ENCODE peak calls at places on chromosomes 11 and 22, in ten cellular contexts. One of them, this sample, is unnamed. For H3K27me3, the result is how much of the 10 kb centered on the place peaks cover.

GRCh38 chr22:34950480-34950879 is 115.5 kb upstream of the ISX start:
- DNase-seq in heart right ventricle: no peak
- DNase-seq in SJSA1: no peak
- DNase-seq in left lung: no peak
- DNase-seq in Panc1: no peak
- DNase-seq in Caco-2: no peak
- DNase-seq in tibial nerve: no peak
- DNase-seq in ovary: no peak
- DNase-seq in AG04450: no peak
- DNase-seq in psoas muscle: no peak
- DNase-seq in this sample: no peak

GRCh38 chr11:109029927-109030326 is 365.1 kb downstream of the DDX10 start:
- DNase-seq in heart right ventricle: no peak
- DNase-seq in SJSA1: no peak
- DNase-seq in left lung: no peak
- DNase-seq in Panc1: no peak
- DNase-seq in Caco-2: no peak
- DNase-seq in tibial nerve: no peak
- DNase-seq in ovary: no peak
- DNase-seq in AG04450: no peak
- DNase-seq in psoas muscle: no peak
- DNase-seq in this sample: no peak

GRCh38 chr22:45977003-45977395 is at the start of gene WNT7B:
- DNase-seq in heart right ventricle: no peak
- DNase-seq in SJSA1: no peak
- DNase-seq in left lung: peak
- DNase-seq in Panc1: no peak
- DNase-seq in Caco-2: peak
- DNase-seq in tibial nerve: no peak
- DNase-seq in ovary: no peak
- DNase-seq in AG04450: no peak
- DNase-seq in psoas muscle: no peak
- DNase-seq in this sample: no peak

GRCh38 chr22:32335471-32335870 is 22.2 kb upstream of the RFPL3 start:
- DNase-seq in heart right ventricle: no peak
- DNase-seq in SJSA1: peak
- DNase-seq in left lung: no peak
- DNase-seq in Panc1: no peak
- DNase-seq in Caco-2: no peak
- DNase-seq in tibial nerve: no peak
- DNase-seq in ovary: peak
- DNase-seq in AG04450: no peak
- DNase-seq in psoas muscle: no peak
- DNase-seq in this sample: no peak

GRCh38 chr22:25716637-25717036 is 25.4 kb upstream of the MYO18B start:
- DNase-seq in heart right ventricle: no peak
- DNase-seq in SJSA1: no peak
- DNase-seq in left lung: no peak
- DNase-seq in Panc1: no peak
- DNase-seq in Caco-2: no peak
- DNase-seq in tibial nerve: no peak
- DNase-seq in ovary: no peak
- DNase-seq in AG04450: no peak
- DNase-seq in psoas muscle: no peak
- DNase-seq in this sample: no peak

GRCh38 chr11:122882189-122882808 is at the start of gene JHY:
- DNase-seq in heart right ventricle: no peak
- DNase-seq in SJSA1: no peak
- DNase-seq in left lung: no peak
- DNase-seq in Panc1: no peak
- DNase-seq in Caco-2: no peak
- DNase-seq in tibial nerve: peak
- DNase-seq in ovary: no peak
- DNase-seq in AG04450: no peak
- DNase-seq in psoas muscle: no peak
- DNase-seq in this sample: no peak

GRCh38 chr11:69950120-69950519 is 128.0 kb upstream of the ANO1 start:
- DNase-seq in heart right ventricle: no peak
- DNase-seq in SJSA1: no peak
- DNase-seq in left lung: no peak
- DNase-seq in Panc1: no peak
- DNase-seq in Caco-2: peak
- DNase-seq in tibial nerve: no peak
- DNase-seq in ovary: no peak
- DNase-seq in AG04450: no peak
- DNase-seq in psoas muscle: no peak
- DNase-seq in this sample: no peak

GRCh38 chr11:61059260-61059752 is 43.0 kb upstream of the CD5 start:
- DNase-seq in heart right ventricle: no peak
- DNase-seq in SJSA1: no peak
- DNase-seq in left lung: no peak
- DNase-seq in Panc1: no peak
- DNase-seq in Caco-2: no peak
- DNase-seq in tibial nerve: no peak
- DNase-seq in ovary: no peak
- DNase-seq in AG04450: no peak
- DNase-seq in psoas muscle: no peak
- DNase-seq in this sample: no peak

GRCh38 chr11:128582496-128583366 is 4.6 kb downstream of the ETS1 start:
- DNase-seq in heart right ventricle: peak
- DNase-seq in SJSA1: peak
- DNase-seq in left lung: peak
- DNase-seq in Panc1: peak
- DNase-seq in Caco-2: no peak
- DNase-seq in tibial nerve: no peak
- DNase-seq in ovary: peak
- DNase-seq in AG04450: peak
- DNase-seq in psoas muscle: peak
- DNase-seq in this sample: no peak

DNA sequence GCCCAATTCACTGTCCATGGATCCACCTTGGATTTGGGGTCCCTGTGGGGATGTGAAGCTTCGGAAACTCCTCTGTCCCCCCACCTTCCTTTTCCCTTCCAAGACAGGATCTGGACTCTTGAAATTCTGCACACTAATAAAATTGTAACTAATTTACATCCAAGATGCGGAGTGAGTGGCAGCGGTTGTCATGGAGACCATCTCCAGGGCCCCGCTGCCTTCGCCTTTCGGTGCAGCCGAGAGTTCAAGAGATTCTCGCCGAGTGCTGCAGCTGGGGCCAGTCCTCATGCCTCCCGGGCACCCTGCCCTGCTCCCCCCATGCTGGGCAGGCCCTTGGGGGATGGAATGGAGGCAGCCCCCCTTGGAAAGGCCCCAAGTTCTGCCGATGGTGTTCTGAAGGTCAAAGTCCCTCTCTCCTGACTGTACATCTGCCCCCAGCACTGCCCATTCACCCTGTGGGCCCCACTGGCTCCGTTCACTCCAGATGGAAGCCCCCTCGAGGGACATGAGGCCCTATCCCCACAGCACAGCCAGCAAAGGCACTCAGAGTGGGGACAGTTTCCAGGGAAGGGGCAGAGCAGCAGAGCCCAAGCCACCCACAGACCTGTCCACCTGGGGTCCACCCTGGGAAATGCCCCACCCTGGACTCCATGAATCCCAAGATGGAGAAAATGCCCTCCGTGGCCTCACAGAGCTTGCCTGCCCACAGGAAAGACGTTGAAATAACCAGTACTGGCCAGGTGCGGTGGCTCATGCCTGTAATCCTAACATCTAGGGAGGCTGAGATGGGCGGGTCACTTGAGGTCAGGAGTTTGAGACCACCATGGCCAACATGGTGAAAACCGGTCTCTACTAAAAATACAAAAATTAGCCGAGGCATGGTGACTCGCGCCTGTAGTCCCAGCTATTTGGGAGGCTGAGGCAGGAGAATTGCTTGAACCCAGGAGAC is 25.9 kb downstream of the IGLL1 start:
- DNase-seq in heart right ventricle: no peak
- DNase-seq in SJSA1: no peak
- DNase-seq in left lung: no peak
- DNase-seq in Panc1: no peak
- DNase-seq in Caco-2: no peak
- DNase-seq in tibial nerve: no peak
- DNase-seq in ovary: no peak
- DNase-seq in AG04450: no peak
- DNase-seq in psoas muscle: no peak
- DNase-seq in this sample: no peak
- H3K27me3 ChIP-seq in heart right ventricle: under half
- H3K27me3 ChIP-seq in SJSA1: under half
- H3K27me3 ChIP-seq in left lung: under half
- H3K27me3 ChIP-seq in Panc1: under half
- H3K27me3 ChIP-seq in Caco-2: under half
- H3K27me3 ChIP-seq in tibial nerve: under half
- H3K27me3 ChIP-seq in ovary: under half
- H3K27me3 ChIP-seq in AG04450: under half
- H3K27me3 ChIP-seq in psoas muscle: under half
- H3K27me3 ChIP-seq in this sample: under half

DNA sequence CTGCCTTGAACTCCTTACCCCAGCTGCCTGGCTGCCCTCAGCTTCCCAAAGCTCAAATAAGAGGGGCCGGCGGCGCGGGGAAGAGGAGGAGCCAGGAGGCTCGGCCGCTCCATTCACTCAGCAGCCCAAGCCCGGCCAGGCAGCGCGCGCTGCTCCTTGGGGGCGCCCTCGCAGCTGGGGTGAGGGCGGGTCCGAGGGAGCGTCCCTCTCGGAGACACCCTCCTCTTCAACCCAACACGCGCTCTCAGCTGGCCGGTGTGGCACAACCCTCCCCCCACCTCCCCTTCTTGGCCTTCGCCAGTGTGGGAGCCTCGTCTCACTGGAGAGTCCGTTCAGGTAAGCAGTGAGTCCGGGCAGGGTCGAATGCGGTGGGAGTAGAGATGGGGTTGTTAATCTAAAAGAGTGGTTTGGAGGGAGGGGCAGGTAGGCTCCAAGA is at the start of gene WT1:
- DNase-seq in heart right ventricle: peak
- DNase-seq in SJSA1: no peak
- DNase-seq in left lung: no peak
- DNase-seq in Panc1: no peak
- DNase-seq in Caco-2: peak
- DNase-seq in tibial nerve: no peak
- DNase-seq in ovary: peak
- DNase-seq in AG04450: no peak
- DNase-seq in psoas muscle: peak
- DNase-seq in this sample: no peak
- H3K27me3 ChIP-seq in heart right ventricle: under half
- H3K27me3 ChIP-seq in SJSA1: half or more
- H3K27me3 ChIP-seq in left lung: half or more
- H3K27me3 ChIP-seq in Panc1: under half
- H3K27me3 ChIP-seq in Caco-2: under half
- H3K27me3 ChIP-seq in tibial nerve: half or more
- H3K27me3 ChIP-seq in ovary: under half
- H3K27me3 ChIP-seq in AG04450: half or more
- H3K27me3 ChIP-seq in psoas muscle: under half
- H3K27me3 ChIP-seq in this sample: half or more

GRCh38 chr11:40203606-40204005 is 1255.8 kb downstream of the LRRC4C start:
- DNase-seq in heart right ventricle: no peak
- DNase-seq in SJSA1: no peak
- DNase-seq in left lung: no peak
- DNase-seq in Panc1: no peak
- DNase-seq in Caco-2: no peak
- DNase-seq in tibial nerve: no peak
- DNase-seq in ovary: no peak
- DNase-seq in AG04450: no peak
- DNase-seq in psoas muscle: no peak
- DNase-seq in this sample: no peak

GRCh38 chr11:40204228-40204627 is 1255.2 kb downstream of the LRRC4C start:
- DNase-seq in heart right ventricle: no peak
- DNase-seq in SJSA1: no peak
- DNase-seq in left lung: no peak
- DNase-seq in Panc1: no peak
- DNase-seq in Caco-2: no peak
- DNase-seq in tibial nerve: no peak
- DNase-seq in ovary: no peak
- DNase-seq in AG04450: no peak
- DNase-seq in psoas muscle: no peak
- DNase-seq in this sample: no peak

GRCh38 chr11:40202569-40202968 is 1256.9 kb downstream of the LRRC4C start:
- DNase-seq in heart right ventricle: no peak
- DNase-seq in SJSA1: no peak
- DNase-seq in left lung: no peak
- DNase-seq in Panc1: no peak
- DNase-seq in Caco-2: no peak
- DNase-seq in tibial nerve: no peak
- DNase-seq in ovary: no peak
- DNase-seq in AG04450: no peak
- DNase-seq in psoas muscle: no peak
- DNase-seq in this sample: no peak
- H3K27me3 ChIP-seq in heart right ventricle: under half
- H3K27me3 ChIP-seq in SJSA1: under half
- H3K27me3 ChIP-seq in left lung: under half
- H3K27me3 ChIP-seq in Panc1: under half
- H3K27me3 ChIP-seq in Caco-2: under half
- H3K27me3 ChIP-seq in tibial nerve: under half
- H3K27me3 ChIP-seq in ovary: under half
- H3K27me3 ChIP-seq in AG04450: under half
- H3K27me3 ChIP-seq in psoas muscle: under half
- H3K27me3 ChIP-seq in this sample: under half

GRCh38 chr11:76646882-76647534 is 23.5 kb downstream of the LRRC32 start:
- DNase-seq in heart right ventricle: no peak
- DNase-seq in SJSA1: no peak
- DNase-seq in left lung: no peak
- DNase-seq in Panc1: no peak
- DNase-seq in Caco-2: no peak
- DNase-seq in tibial nerve: no peak
- DNase-seq in ovary: no peak
- DNase-seq in AG04450: no peak
- DNase-seq in psoas muscle: no peak
- DNase-seq in this sample: no peak
- H3K27me3 ChIP-seq in heart right ventricle: under half
- H3K27me3 ChIP-seq in SJSA1: under half
- H3K27me3 ChIP-seq in left lung: under half
- H3K27me3 ChIP-seq in Panc1: under half
- H3K27me3 ChIP-seq in Caco-2: under half
- H3K27me3 ChIP-seq in tibial nerve: under half
- H3K27me3 ChIP-seq in ovary: under half
- H3K27me3 ChIP-seq in AG04450: under half
- H3K27me3 ChIP-seq in psoas muscle: under half
- H3K27me3 ChIP-seq in this sample: under half

GRCh38 chr11:96412761-96413381 is 23.1 kb downstream of the JRKL start:
- DNase-seq in heart right ventricle: no peak
- DNase-seq in SJSA1: no peak
- DNase-seq in left lung: no peak
- DNase-seq in Panc1: no peak
- DNase-seq in Caco-2: no peak
- DNase-seq in tibial nerve: no peak
- DNase-seq in ovary: no peak
- DNase-seq in AG04450: no peak
- DNase-seq in psoas muscle: no peak
- DNase-seq in this sample: no peak
- H3K27me3 ChIP-seq in heart right ventricle: under half
- H3K27me3 ChIP-seq in SJSA1: under half
- H3K27me3 ChIP-seq in left lung: under half
- H3K27me3 ChIP-seq in Panc1: under half
- H3K27me3 ChIP-seq in Caco-2: under half
- H3K27me3 ChIP-seq in tibial nerve: under half
- H3K27me3 ChIP-seq in ovary: under half
- H3K27me3 ChIP-seq in AG04450: under half
- H3K27me3 ChIP-seq in psoas muscle: under half
- H3K27me3 ChIP-seq in this sample: under half